ENCODE peak calls at places on chromosomes 16 and 17, in five cellular contexts. O, X, C, E and V are unnamed samples.

GRCh38 chr16:57519796-57520360 is 16.5 kb downstream of the CCDC102A start:
- DNase-seq in O (peak; percentile 23), X (peak; percentile 59), C (peak; percentile 75), E (peak; percentile 42), V (no peak)

GRCh38 chr16:11768850-11769249 is 26.2 kb upstream of the TXNDC11 start:
- DNase-seq in X (no peak), E (no peak), C (no peak), O (no peak), V (no peak)

GRCh38 chr17:67518881-67519280 is 141.8 kb downstream of the PITPNC1 start:
- DNase-seq in X (no peak), E (no peak), O (no peak), C (no peak), V (peak; percentile 57)

GRCh38 chr17:32697728-32698625 is 178.9 kb downstream of the MYO1D start:
- DNase-seq in O (no peak), E (no peak), X (no peak), C (no peak), V (no peak)

GRCh38 chr17:78974635-78975591 is 4.8 kb downstream of the LGALS3BP start:
- DNase-seq in E (peak; percentile 39), O (peak; percentile 58), X (no peak), C (no peak), V (peak; percentile 79)

GRCh38 chr16:81097230-81097629 is 1.0 kb upstream of the GCSH start:
- DNase-seq in C (no peak), O (no peak), X (no peak), E (no peak), V (no peak)

GRCh38 chr17:63600569-63601438 is at the start of gene TACO1:
- DNase-seq in C (peak; percentile 68), X (peak; percentile 35), E (peak; percentile 79), O (peak; percentile 59), V (peak; percentile 60)

GRCh38 chr16:64417711-64418227 is 704.1 kb downstream of the CDH11 start:
- DNase-seq in O (no peak), X (no peak), C (no peak), E (peak; percentile 72), V (peak; percentile 47)

GRCh38 chr17:80363120-80363515 is 51.8 kb upstream of the ENDOV start:
- DNase-seq in O (no peak), X (no peak), E (no peak), C (no peak), V (no peak)

GRCh38 chr17:29177871-29178749 is 2.1 kb downstream of the MYO18A start:
- DNase-seq in C (no peak), E (no peak), O (peak; percentile 18), X (no peak), V (no peak)

GRCh38 chr17:13337864-13338371 is 263.8 kb downstream of the HS3ST3A1 start:
- DNase-seq in C (no peak), O (peak; percentile 26), E (peak; percentile 78), X (no peak), V (peak; percentile 65)

GRCh38 chr16:68972008-68972407 is 128.7 kb downstream of the TANGO6 start:
- DNase-seq in O (no peak), C (no peak), E (no peak), X (no peak), V (no peak)